ENCODE peak calls at places on chromosome 16, in seven cellular contexts. B, R, Q, V, F, Y and J are unnamed samples. For H4K20me1, the result is how much of the 10 kb centered on the place peaks cover.

GRCh38 chr16:82671743-82672142 is 45.0 kb downstream of the CDH13 start:
- DNase-seq in B (peak), R (no peak), Q (no peak), V (peak), F (no peak), Y (peak), J (no peak)

GRCh38 chr16:11383481-11384183 is 38.4 kb downstream of the RMI2 start:
- DNase-seq in B (no peak), R (no peak), Q (no peak), V (no peak), F (no peak), Y (no peak), J (no peak)

GRCh38 chr16:74841469-74841868 is 66.8 kb upstream of the FA2H start:
- DNase-seq in B (no peak), R (no peak), Q (no peak), V (no peak), F (no peak), Y (no peak), J (no peak)

GRCh38 chr16:71626858-71627213 is 852 bp downstream of the MARVELD3 start:
- DNase-seq in B (no peak), R (peak), Q (peak), V (no peak), F (no peak), Y (peak), J (no peak)

GRCh38 chr16:66150691-66151090 is 215.8 kb upstream of the CDH5 start:
- DNase-seq in B (no peak), R (no peak), Q (no peak), V (no peak), F (no peak), Y (no peak), J (peak)

GRCh38 chr16:20849587-20850390 is 43.5 kb downstream of the REXO5 start:
- DNase-seq in B (peak), R (peak), Q (peak), V (peak), F (peak), Y (peak), J (peak)

GRCh38 chr16:57383276-57384247 is 11.3 kb downstream of the CX3CL1 start:
- DNase-seq in B (no peak), R (no peak), Q (no peak), V (no peak), F (no peak), Y (no peak), J (peak)

GRCh38 chr16:24820522-24820921 is 25.2 kb upstream of the SLC5A11 start:
- DNase-seq in B (no peak), R (no peak), Q (no peak), V (no peak), F (no peak), Y (no peak), J (no peak)

GRCh38 chr16:73217654-73218053 is 169.7 kb upstream of the ZFHX3 start:
- DNase-seq in B (no peak), R (no peak), Q (no peak), V (no peak), F (no peak), Y (peak), J (no peak)

DNA sequence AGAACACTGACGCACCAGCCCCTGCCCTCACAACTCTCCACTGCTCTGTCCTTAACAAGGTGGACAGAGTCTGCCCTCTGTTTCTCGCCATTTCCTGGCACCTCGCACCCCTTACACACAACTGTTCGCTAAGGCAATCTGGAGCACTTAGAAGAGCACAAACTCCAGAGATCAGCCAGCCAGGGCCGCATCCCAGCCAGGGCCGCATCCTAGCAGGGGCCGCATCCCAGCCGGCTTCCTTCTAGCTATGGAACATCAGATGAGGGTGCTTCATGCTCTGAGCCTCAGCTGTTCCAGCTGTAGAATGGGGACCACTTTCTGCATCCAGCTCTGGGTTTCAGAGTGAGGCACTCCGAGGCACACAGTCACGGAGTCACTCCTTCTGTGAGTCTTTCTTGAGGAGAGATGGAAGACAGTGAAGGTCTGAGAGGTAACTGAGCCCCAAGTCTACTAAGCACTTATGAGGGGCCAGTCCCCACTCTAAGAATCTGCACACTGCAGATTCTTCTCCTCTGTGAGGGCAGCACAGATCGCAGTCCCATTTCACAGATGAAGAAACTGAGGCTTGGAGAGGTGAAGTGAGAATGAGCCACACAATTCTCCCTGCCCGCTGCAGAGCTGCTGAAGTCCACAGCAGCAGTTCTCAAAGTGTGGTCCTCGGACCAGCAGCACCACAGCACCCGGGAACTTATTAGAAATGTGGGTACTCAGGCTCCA is 20.9 kb downstream of the COTL1 start:
- DNase-seq in B (no peak), R (no peak), Q (no peak), V (no peak), F (no peak), Y (no peak), J (no peak)
- H4K20me1 ChIP-seq in B (under half), R (under half), Q (under half), V (under half), F (under half), Y (half or more), J (under half)

GRCh38 chr16:85005278-85006069 is 5.9 kb downstream of the ZDHHC7 start:
- DNase-seq in B (no peak), R (no peak), Q (no peak), V (no peak), F (no peak), Y (no peak), J (no peak)
- H4K20me1 ChIP-seq in B (under half), R (under half), Q (under half), V (under half), F (under half), Y (half or more), J (under half)

GRCh38 chr16:1908081-1908633 is 10.1 kb downstream of the HS3ST6 start:
- DNase-seq in B (no peak), R (no peak), Q (no peak), V (no peak), F (no peak), Y (peak), J (no peak)
- H4K20me1 ChIP-seq in B (under half), R (under half), Q (under half), V (under half), F (under half), Y (under half), J (under half)

DNA sequence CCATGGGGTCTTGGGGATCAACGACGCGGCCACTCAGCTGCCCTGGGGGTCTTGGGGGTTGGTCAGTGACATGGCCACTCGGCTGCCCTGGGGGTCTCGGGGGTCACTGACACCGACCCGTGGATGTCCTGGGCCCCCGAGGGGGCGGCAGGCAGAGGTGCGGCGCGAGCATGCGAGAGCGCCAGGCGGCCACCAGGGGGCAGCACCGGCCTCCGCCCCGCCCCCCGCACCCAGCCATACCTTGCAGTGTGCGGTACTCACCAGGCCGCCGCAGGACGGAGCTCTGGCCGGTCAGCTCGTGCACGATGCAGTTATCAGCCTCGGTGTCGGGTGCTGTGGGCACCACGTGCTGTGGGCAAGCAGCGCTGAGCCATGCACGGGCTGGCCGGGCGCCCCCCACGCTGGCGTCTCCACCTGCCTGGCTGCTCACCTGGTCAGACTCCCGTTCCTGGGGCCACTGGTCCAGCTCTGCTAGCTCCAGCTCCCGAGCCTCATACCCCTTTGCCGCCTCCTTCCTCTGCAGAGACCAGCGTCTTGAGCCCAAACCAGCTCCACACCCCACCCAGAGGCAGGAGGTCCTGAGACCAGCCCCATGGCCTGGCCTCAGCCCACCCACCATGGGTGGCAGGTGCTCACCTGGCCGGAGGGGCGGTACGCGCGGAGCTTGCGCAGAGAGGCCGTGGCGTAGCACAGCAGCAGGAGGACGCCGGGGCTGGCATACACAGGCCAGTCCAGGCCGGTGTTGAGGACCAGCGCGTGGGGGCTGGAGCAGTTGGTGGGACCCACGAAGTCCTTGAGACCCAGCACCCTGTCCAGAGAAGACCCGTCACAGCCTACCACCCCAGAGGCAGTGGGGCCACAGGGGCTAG is 31.2 kb downstream of the CTU2 start:
- DNase-seq in B (peak), R (peak), Q (peak), V (peak), F (peak), Y (peak), J (peak)
- H4K20me1 ChIP-seq in B (under half), R (under half), Q (under half), V (under half), F (under half), Y (under half), J (under half)

GRCh38 chr16:67457611-67458010 is 23.3 kb downstream of the ATP6V0D1 start:
- DNase-seq in B (no peak), R (no peak), Q (no peak), V (no peak), F (no peak), Y (no peak), J (no peak)
- H4K20me1 ChIP-seq in B (half or more), R (under half), Q (under half), V (under half), F (under half), Y (under half), J (under half)

GRCh38 chr16:88662843-88663606 is at the start of gene MVD:
- DNase-seq in B (peak), R (peak), Q (peak), V (peak), F (peak), Y (peak), J (peak)
- H4K20me1 ChIP-seq in B (under half), R (under half), Q (under half), V (under half), F (under half), Y (under half), J (under half)

GRCh38 chr16:3837851-3838564 is 42.5 kb downstream of the CREBBP start:
- DNase-seq in B (no peak), R (no peak), Q (no peak), V (no peak), F (no peak), Y (no peak), J (no peak)
- H4K20me1 ChIP-seq in B (under half), R (under half), Q (under half), V (under half), F (under half), Y (half or more), J (under half)